ENCODE peak calls at places on chromosomes 13 and 19, in eight cellular contexts. Q is IMR-90, P is heart left ventricle, G is tibial nerve, N is A549, U is prostate gland, M is uterus, Y is HCT116. T is an unnamed sample.

GRCh38 chr13:77372275-77372674 is 45.4 kb upstream of the MYCBP2 start:
- DNase-seq in U (no peak), N (no peak), M (no peak), G (no peak), P (no peak), Y (no peak), Q (no peak), T (no peak)

GRCh38 chr19:39778763-39779162 is at the start of gene LEUTX:
- DNase-seq in P (no peak), M (no peak), G (no peak), Q (no peak), N (no peak), U (no peak), Y (no peak), T (no peak)

GRCh38 chr13:110125157-110125556 is 181.8 kb downstream of the COL4A1 start:
- DNase-seq in M (no peak), Y (no peak), G (no peak), N (no peak), Q (no peak), P (no peak), U (peak; percentile 3), T (no peak)

GRCh38 chr19:33054623-33055022 is 10.1 kb downstream of the RHPN2 start:
- DNase-seq in G (no peak), U (peak; percentile 69), P (no peak), Q (no peak), M (no peak), Y (peak; percentile 74), N (peak; percentile 85), T (peak; percentile 99)

GRCh38 chr19:543912-544608 is at the start of gene GZMM:
- DNase-seq in M (no peak), G (no peak), U (no peak), Q (no peak), P (peak; percentile 72), Y (no peak), N (no peak), T (no peak)

GRCh38 chr13:20127263-20127562 is 33.6 kb downstream of the GJA3 start:
- DNase-seq in P (no peak), G (no peak), M (no peak), N (no peak), Y (no peak), U (no peak), Q (no peak), T (no peak)

GRCh38 chr13:96967248-96967745 is 27.0 kb downstream of the OXGR1 start:
- DNase-seq in Y (peak; percentile 59), M (no peak), Q (no peak), U (no peak), G (no peak), N (peak; percentile 8), P (no peak), T (no peak)

GRCh38 chr19:3573858-3574637 is 1.3 kb downstream of the HMG20B start:
- DNase-seq in Q (peak; percentile 93), U (peak; percentile 94), G (peak; percentile 71), M (peak; percentile 71), Y (peak; percentile 97), N (peak; percentile 98), P (peak; percentile 93), T (peak; percentile 81)

GRCh38 chr19:51681286-51681956 is 11.7 kb upstream of the SPACA6 start:
- DNase-seq in G (no peak), P (no peak), U (no peak), N (peak; percentile 26), M (no peak), Y (no peak), Q (peak; percentile 27), T (no peak)

GRCh38 chr13:79776538-79776937 is 295.6 kb downstream of the NDFIP2 start:
- DNase-seq in M (no peak), P (no peak), Y (no peak), U (no peak), G (no peak), Q (peak; percentile 50), N (no peak), T (no peak)

GRCh38 chr19:10404888-10405808 is 1.8 kb upstream of the CDC37 start:
- DNase-seq in Q (no peak), N (no peak), M (no peak), Y (no peak), P (no peak), U (no peak), G (no peak), T (no peak)

GRCh38 chr13:103852036-103852435 is 785.8 kb upstream of the SLC10A2 start:
- DNase-seq in G (no peak), M (no peak), P (no peak), U (no peak), Y (no peak), N (no peak), Q (no peak), T (no peak)

GRCh38 chr13:102128216-102128800 is 273.5 kb downstream of the FGF14 start:
- DNase-seq in P (no peak), U (peak; percentile 28), M (no peak), Q (peak; percentile 42), Y (no peak), N (no peak), G (no peak), T (no peak)

GRCh38 chr19:38769635-38770211 is 3.6 kb downstream of the LGALS7 start:
- DNase-seq in G (peak; percentile 92), Q (peak; percentile 38), U (peak; percentile 69), Y (peak; percentile 19), M (peak; percentile 84), P (peak; percentile 98), N (peak; percentile 85), T (peak; percentile 93)

GRCh38 chr13:24723206-24723605 is 40.8 kb upstream of the RNF17 start:
- DNase-seq in P (no peak), N (no peak), G (no peak), U (no peak), M (no peak), Q (no peak), Y (no peak), T (no peak)

GRCh38 chr13:110475117-110475516 is 86.4 kb downstream of the RAB20 start:
- DNase-seq in Y (no peak), N (no peak), U (no peak), P (no peak), M (no peak), G (no peak), Q (no peak), T (no peak)

GRCh38 chr13:24693862-24694471 is 13.8 kb downstream of the ATP12A start:
- DNase-seq in G (peak; percentile 32), P (no peak), M (no peak), N (peak; percentile 71), U (peak; percentile 53), Y (peak; percentile 74), Q (peak; percentile 55), T (no peak)

GRCh38 chr13:103517768-103518102 is 451.5 kb upstream of the SLC10A2 start:
- DNase-seq in G (no peak), N (no peak), Y (no peak), M (no peak), P (no peak), U (no peak), Q (no peak), T (no peak)

GRCh38 chr19:6041991-6042421 is 64.1 kb upstream of the RANBP3 start:
- DNase-seq in P (peak; percentile 37), Y (no peak), U (no peak), N (no peak), Q (no peak), M (peak; percentile 12), G (no peak), T (no peak)

GRCh38 chr13:40622246-40622645 is 44.2 kb downstream of the FOXO1 start:
- DNase-seq in G (no peak), N (no peak), M (no peak), P (no peak), Q (no peak), Y (no peak), U (no peak), T (no peak)
- H3K4me1 ChIP-seq in G (peaks cover 45% of the 10 kb centered on the region), N (peaks cover 19% of the 10 kb centered on the region), M (peaks cover 10% of the 10 kb centered on the region), P (peaks cover 55% of the 10 kb centered on the region), Q (no peaks in the 10 kb centered on the region), Y (no peaks in the 10 kb centered on the region), U (no peaks in the 10 kb centered on the region), T (no peaks in the 10 kb centered on the region)

GRCh38 chr13:94599877-94600276 is 1.8 kb upstream of the GPR180 start:
- DNase-seq in M (no peak), G (no peak), P (no peak), Q (no peak), Y (no peak), U (no peak), N (no peak), T (no peak)
- TF ChIP-seq POLR2A in M (no peak), G (no peak), P (no peak), Q (no peak), Y (no peak), U (no peak), N (no peak), T (no peak)

DNA sequence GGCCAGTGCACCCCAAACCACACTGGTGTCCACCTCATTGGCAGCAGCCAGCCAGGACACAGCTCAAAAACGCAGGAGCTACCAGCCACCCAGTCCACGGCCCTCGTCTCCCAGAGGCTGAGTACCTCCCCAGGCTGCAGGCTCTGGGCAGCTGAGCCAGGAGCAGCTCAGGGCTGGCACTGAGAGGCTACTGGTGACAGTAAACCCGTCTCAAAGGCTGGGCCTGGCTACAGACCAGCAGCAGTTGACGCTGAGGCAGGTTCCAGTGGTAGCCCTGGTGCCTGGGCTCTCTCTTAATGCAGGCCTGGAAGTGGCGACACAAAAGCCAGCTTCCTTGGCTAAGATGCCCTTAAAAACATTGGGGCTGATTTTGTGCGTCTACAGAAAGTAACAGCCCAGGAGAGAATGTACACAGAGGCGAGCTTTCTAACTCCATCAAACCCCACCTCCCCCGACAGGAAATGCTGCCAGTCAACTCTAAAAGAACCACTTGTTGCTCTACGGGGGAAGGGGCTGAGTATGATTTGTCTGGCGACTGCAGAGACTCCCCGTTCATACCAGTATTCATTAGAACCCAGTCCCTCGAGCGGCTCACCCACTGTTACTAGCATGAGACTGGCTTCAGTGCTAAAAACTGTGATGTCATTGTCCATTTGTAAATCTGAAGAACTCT is 126.3 kb downstream of the STK24 start:
- DNase-seq in Y (no peak), N (no peak), P (peak; percentile 78), G (no peak), U (peak; percentile 73), M (no peak), Q (no peak), T (no peak)
- H3K4me1 ChIP-seq in Y (no peaks in the 10 kb centered on the region), N (peaks cover 13% of the 10 kb centered on the region), P (peaks cover 65% of the 10 kb centered on the region), G (peaks cover 24% of the 10 kb centered on the region), U (peaks cover 16% of the 10 kb centered on the region), M (peaks cover 18% of the 10 kb centered on the region), Q (peaks cover 14% of the 10 kb centered on the region), T (no peaks in the 10 kb centered on the region)

DNA sequence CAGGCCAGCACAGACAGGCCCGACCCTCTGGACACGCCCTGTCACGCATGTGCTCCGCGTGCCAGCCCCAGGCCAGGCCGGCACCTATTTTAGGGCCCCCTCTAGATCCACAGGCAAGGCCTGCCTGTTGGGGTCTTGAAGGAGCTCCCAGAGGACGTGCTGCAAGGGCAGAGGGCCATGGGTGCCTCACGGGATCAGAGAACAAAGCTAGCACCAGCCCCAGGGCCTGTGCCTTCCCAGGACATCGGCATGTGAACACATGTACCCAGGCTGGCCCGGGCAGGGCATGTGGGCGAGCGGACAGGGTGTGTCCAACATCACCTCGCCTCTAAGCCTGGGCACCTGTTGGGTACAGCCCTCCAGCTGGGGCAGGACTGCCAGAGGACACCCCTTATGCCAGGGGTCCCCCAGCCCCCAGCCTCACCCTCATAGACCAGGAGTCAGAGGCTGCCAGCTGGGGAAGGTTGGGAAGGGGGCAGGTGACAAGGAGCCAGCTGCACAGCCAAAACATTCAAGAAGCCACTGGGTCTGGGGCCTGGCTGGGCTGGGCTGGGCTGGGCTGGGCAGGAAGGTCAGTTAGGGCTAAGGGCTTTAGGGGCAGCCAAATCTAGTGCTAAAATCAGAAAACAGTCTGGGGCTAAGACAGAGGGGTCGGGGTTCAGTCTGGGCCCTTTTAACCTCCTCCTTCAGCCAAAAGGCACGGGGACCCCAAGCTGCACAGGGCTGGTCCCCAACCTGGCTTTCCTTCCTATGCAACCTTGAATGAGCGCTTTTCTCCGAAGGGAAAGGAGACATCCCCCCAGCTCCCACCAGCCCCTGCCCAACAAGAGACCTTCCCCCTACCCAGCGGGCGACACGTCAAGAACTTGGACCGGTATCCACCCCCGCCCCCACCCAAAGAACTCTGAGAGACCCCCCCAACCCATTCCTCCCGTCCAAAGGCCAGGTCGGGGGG is 35.3 kb upstream of the NANOS3 start:
- DNase-seq in G (peak; percentile 42), M (peak; percentile 65), U (peak; percentile 77), N (peak; percentile 53), Q (no peak), P (no peak), Y (no peak), T (peak; percentile 84)
- TF ChIP-seq POLR2A in G (no peak), M (peak; percentile 25), U (peak; percentile 55), N (no peak), Q (peak; percentile 19), P (peak; percentile 15), Y (no peak), T (peak; percentile 35)